ENCODE peak calls at places on chromosome 6, in four cellular contexts. I is A549, S is GM12878, U is K562. M is an unnamed sample.

GRCh38 chr6:87473419-87473903 is 687 bp downstream of the SLC35A1 start:
- DNase-seq in I (peak; percentile 9), S (peak; percentile 12), U (no peak), M (peak; percentile 20)

GRCh38 chr6:30075094-30075986 is at the start of gene RNF39:
- DNase-seq in S (no peak), U (peak; percentile 40), I (no peak), M (peak; percentile 55)

GRCh38 chr6:88378639-88379038 is 212.5 kb upstream of the CNR1 start:
- DNase-seq in U (peak; percentile 65), S (no peak), I (no peak), M (no peak)

GRCh38 chr6:16146527-16146955 is 17.7 kb downstream of the MYLIP start:
- DNase-seq in S (no peak), U (no peak), I (no peak), M (no peak)

GRCh38 chr6:32226434-32226833 is 2.6 kb upstream of the NOTCH4 start:
- DNase-seq in S (no peak), U (no peak), I (no peak), M (no peak)

GRCh38 chr6:15623282-15624116 is 39.3 kb downstream of the DTNBP1 start:
- DNase-seq in U (peak; percentile 49), S (no peak), I (no peak), M (peak; percentile 10)

GRCh38 chr6:47168176-47168575 is 126.0 kb upstream of the ADGRF1 start:
- DNase-seq in U (peak; percentile 30), S (no peak), I (peak; percentile 91), M (peak; percentile 52)

GRCh38 chr6:24603241-24603640 is 42.8 kb downstream of the KIAA0319 start:
- DNase-seq in I (no peak), S (no peak), U (no peak), M (no peak)

GRCh38 chr6:40509716-40510260 is 77.4 kb downstream of the LRFN2 start:
- DNase-seq in U (no peak), I (no peak), S (no peak), M (no peak)

GRCh38 chr6:37182736-37183590 is 13.0 kb downstream of the PIM1 start:
- DNase-seq in S (peak; percentile 32), I (no peak), U (peak; percentile 99), M (no peak)
- TF ChIP-seq JUNB in S (no peak), I (no peak), U (peak; percentile 12), M (no peak)

GRCh38 chr6:27851440-27851839 is 60.8 kb downstream of the OR2B2 start:
- DNase-seq in I (no peak), U (no peak), S (no peak), M (no peak)

GRCh38 chr6:27847706-27848105 is 64.5 kb downstream of the OR2B2 start:
- DNase-seq in I (no peak), U (no peak), S (no peak), M (no peak)
- TF ChIP-seq CEBPB in I (no peak), U (no peak), S (no peak), M (no peak)

DNA sequence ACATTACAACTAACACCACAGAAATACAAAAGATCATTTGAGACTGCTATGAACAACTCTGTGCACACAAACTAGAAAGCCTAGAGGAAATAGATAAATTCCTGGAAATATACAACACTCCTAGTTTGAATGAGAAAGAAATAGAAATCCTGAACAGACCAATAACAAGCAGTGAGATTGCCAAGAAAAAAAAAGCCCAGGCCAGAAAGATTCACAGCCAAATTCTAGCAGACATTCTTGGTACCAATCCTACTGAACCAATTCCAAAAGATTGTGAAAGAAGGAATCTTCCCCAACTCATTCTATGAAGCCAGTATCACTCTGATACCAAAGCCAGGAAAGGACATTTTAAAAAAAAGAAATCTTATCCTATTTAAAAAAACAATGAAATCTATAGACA is 7.0 kb upstream of the CDK19 start:
- DNase-seq in U (no peak), S (no peak), I (no peak), M (no peak)
- TF ChIP-seq JUNB in U (no peak), S (no peak), I (no peak), M (no peak)

DNA sequence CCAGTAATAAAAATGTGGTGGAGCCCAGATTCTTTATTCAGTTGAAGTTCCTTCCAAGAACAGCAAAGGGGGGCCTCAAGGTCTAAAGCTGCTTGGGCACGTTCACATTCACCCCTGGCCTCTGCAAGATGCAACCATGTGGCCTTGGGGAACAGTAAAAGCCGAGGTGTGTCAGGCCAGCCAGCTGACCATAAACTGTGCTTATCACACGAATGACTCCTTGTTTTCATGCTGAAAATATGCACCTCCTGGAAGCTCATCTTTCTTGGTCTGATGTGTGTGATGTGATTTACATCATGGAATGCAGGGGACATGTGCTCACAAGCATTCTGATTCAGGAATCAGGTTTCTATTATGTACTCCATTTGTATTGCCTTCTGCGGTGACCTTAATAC is 211.6 kb upstream of the MARCKS start:
- DNase-seq in I (peak; percentile 65), U (no peak), S (no peak), M (peak; percentile 62)
- TF ChIP-seq CEBPB in I (no peak), U (no peak), S (no peak), M (no peak)

DNA sequence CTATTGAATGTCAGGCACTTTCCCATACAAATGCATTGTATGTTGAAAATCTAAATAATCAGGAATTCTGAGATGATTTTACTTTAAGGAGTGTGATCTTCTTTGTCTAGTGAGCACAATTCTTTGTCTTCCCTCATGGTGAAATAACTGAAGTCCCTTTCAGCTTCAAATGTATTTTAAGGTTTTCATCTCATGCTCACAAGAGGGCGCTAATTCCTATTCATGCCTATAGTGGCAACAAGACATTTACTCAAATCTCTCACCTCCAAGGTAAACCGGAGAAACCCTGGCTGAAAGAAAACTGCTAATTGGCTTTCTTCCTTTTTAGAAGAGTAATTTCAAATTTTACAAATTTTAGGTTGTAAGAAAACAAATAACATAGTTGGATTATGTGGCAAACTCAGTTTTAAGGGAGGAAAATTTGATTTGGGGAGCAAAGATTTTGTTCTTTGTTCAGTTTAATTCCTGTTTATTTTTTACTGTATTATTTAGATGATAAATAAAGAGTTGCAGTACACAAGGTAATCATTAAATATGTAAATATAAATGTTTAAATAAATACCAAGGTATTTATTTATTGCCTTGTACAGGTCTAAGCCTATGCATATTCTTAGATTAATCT is 69.1 kb downstream of the SLC35F1 start:
- DNase-seq in I (peak; percentile 54), S (no peak), U (peak; percentile 59), M (peak; percentile 61)
- TF ChIP-seq JUNB in I (no peak), S (no peak), U (no peak), M (no peak)

DNA sequence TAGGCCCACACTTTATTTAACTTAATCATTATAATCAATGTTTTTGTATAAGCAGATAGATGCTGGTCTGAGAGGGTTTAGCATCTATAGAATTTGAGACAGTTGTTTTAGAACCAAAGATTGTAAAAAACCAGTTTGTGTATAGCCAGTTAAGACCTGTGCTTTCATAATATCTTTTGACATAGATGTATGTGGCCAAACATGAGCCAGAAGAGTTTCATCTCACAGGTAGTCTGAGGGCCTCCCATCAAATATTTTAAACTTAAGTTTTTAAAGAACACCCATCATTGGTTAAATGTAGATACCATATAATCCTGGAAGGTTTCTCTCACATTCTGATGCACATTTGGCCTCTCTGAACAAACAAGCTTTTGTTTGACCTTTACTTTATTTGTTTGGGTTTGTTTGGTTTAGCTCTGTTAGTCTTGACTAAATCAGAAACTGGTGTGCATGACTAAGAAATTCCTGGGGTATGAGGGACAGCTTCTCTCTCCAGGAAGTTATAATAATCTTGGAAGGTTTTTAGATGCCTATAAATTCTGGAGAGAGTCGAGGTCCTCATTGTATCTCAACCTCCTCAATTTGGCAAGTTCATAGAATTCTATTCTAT is 58.0 kb upstream of the TMEM200A start:
- DNase-seq in I (peak; percentile 72), U (no peak), S (no peak), M (peak; percentile 61)
- TF ChIP-seq CEBPB in I (no peak), U (no peak), S (no peak), M (no peak)

GRCh38 chr6:100468013-100468622 is 3.4 kb upstream of the SIM1 start:
- DNase-seq in U (no peak), I (no peak), S (no peak), M (no peak)
- TF ChIP-seq JUNB in U (no peak), I (no peak), S (no peak), M (no peak)